ENCODE peak calls at places on chromosomes 6 and 20, in five cellular contexts. One of them, this sample, is unnamed.

GRCh38 chr20:64194269-64194668 is 30.0 kb downstream of the MYT1 start:
- DNase-seq in NT2/D1: no peak
- DNase-seq in IMR-90: no peak
- DNase-seq in skeletal muscle cell: no peak
- DNase-seq in fibroblast of the aortic adventitia: no peak
- DNase-seq in this sample: no peak

GRCh38 chr20:23084282-23084844 is 1.8 kb downstream of the CD93 start:
- DNase-seq in NT2/D1: no peak
- DNase-seq in IMR-90: no peak
- DNase-seq in skeletal muscle cell: no peak
- DNase-seq in fibroblast of the aortic adventitia: no peak
- DNase-seq in this sample: no peak

GRCh38 chr20:62832212-62832922 is 15.5 kb downstream of the COL9A3 start:
- DNase-seq in NT2/D1: peak
- DNase-seq in IMR-90: no peak
- DNase-seq in skeletal muscle cell: no peak
- DNase-seq in fibroblast of the aortic adventitia: no peak
- DNase-seq in this sample: no peak

GRCh38 chr6:116008470-116009229 is 52.0 kb downstream of the FRK start:
- DNase-seq in NT2/D1: no peak
- DNase-seq in IMR-90: peak
- DNase-seq in skeletal muscle cell: peak
- DNase-seq in fibroblast of the aortic adventitia: peak
- DNase-seq in this sample: peak

GRCh38 chr6:165308926-165309731 is at the start of gene C6orf118:
- DNase-seq in NT2/D1: peak
- DNase-seq in IMR-90: peak
- DNase-seq in skeletal muscle cell: peak
- DNase-seq in fibroblast of the aortic adventitia: peak
- DNase-seq in this sample: peak

GRCh38 chr6:136529655-136530054 is 20.6 kb downstream of the MAP7 start:
- DNase-seq in NT2/D1: no peak
- DNase-seq in IMR-90: no peak
- DNase-seq in skeletal muscle cell: no peak
- DNase-seq in fibroblast of the aortic adventitia: no peak
- DNase-seq in this sample: no peak

GRCh38 chr20:10982692-10983091 is 308.9 kb upstream of the JAG1 start:
- DNase-seq in NT2/D1: peak
- DNase-seq in IMR-90: peak
- DNase-seq in skeletal muscle cell: peak
- DNase-seq in fibroblast of the aortic adventitia: peak
- DNase-seq in this sample: peak

GRCh38 chr20:4552075-4552474 is 169.6 kb upstream of the PRND start:
- DNase-seq in NT2/D1: no peak
- DNase-seq in IMR-90: no peak
- DNase-seq in skeletal muscle cell: no peak
- DNase-seq in fibroblast of the aortic adventitia: no peak
- DNase-seq in this sample: no peak

GRCh38 chr6:117602899-117603588 is 733 bp upstream of the GOPC start:
- DNase-seq in NT2/D1: no peak
- DNase-seq in IMR-90: no peak
- DNase-seq in skeletal muscle cell: no peak
- DNase-seq in fibroblast of the aortic adventitia: no peak
- DNase-seq in this sample: no peak

GRCh38 chr6:18640134-18640533 is 253.0 kb downstream of the RNF144B start:
- DNase-seq in NT2/D1: no peak
- DNase-seq in IMR-90: no peak
- DNase-seq in skeletal muscle cell: no peak
- DNase-seq in fibroblast of the aortic adventitia: no peak
- DNase-seq in this sample: no peak

GRCh38 chr6:66508433-66508832 is 801.4 kb upstream of the EYS start:
- DNase-seq in NT2/D1: no peak
- DNase-seq in IMR-90: peak
- DNase-seq in skeletal muscle cell: peak
- DNase-seq in fibroblast of the aortic adventitia: no peak
- DNase-seq in this sample: peak

GRCh38 chr6:111080713-111081112 is 6.6 kb upstream of the SLC16A10 start:
- DNase-seq in NT2/D1: no peak
- DNase-seq in IMR-90: no peak
- DNase-seq in skeletal muscle cell: no peak
- DNase-seq in fibroblast of the aortic adventitia: peak
- DNase-seq in this sample: no peak

GRCh38 chr6:148342146-148343027 is at the start of gene SASH1:
- DNase-seq in NT2/D1: peak
- DNase-seq in IMR-90: peak
- DNase-seq in skeletal muscle cell: no peak
- DNase-seq in fibroblast of the aortic adventitia: peak
- DNase-seq in this sample: peak

GRCh38 chr6:97865612-97866011 is 582.6 kb upstream of the MMS22L start:
- DNase-seq in NT2/D1: no peak
- DNase-seq in IMR-90: no peak
- DNase-seq in skeletal muscle cell: no peak
- DNase-seq in fibroblast of the aortic adventitia: no peak
- DNase-seq in this sample: no peak

GRCh38 chr6:28632326-28632851 is 106.7 kb downstream of the GPX5 start:
- DNase-seq in NT2/D1: no peak
- DNase-seq in IMR-90: no peak
- DNase-seq in skeletal muscle cell: no peak
- DNase-seq in fibroblast of the aortic adventitia: no peak
- DNase-seq in this sample: no peak

GRCh38 chr6:105270511-105270910 is 90.7 kb upstream of the POPDC3 start:
- DNase-seq in NT2/D1: no peak
- DNase-seq in IMR-90: peak
- DNase-seq in skeletal muscle cell: no peak
- DNase-seq in fibroblast of the aortic adventitia: peak
- DNase-seq in this sample: no peak

GRCh38 chr6:140708386-140708785 is 1333.9 kb upstream of the CITED2 start:
- DNase-seq in NT2/D1: no peak
- DNase-seq in IMR-90: no peak
- DNase-seq in skeletal muscle cell: no peak
- DNase-seq in fibroblast of the aortic adventitia: peak
- DNase-seq in this sample: peak

GRCh38 chr6:156946370-156946936 is 169.3 kb downstream of the ARID1B start:
- DNase-seq in NT2/D1: no peak
- DNase-seq in IMR-90: no peak
- DNase-seq in skeletal muscle cell: no peak
- DNase-seq in fibroblast of the aortic adventitia: no peak
- DNase-seq in this sample: peak

GRCh38 chr6:77021778-77022177 is 441.5 kb downstream of the HTR1B start:
- DNase-seq in NT2/D1: no peak
- DNase-seq in IMR-90: no peak
- DNase-seq in skeletal muscle cell: no peak
- DNase-seq in fibroblast of the aortic adventitia: no peak
- DNase-seq in this sample: no peak

GRCh38 chr6:166627875-166628849 is 1.1 kb upstream of the RPS6KA2 start:
- DNase-seq in NT2/D1: no peak
- DNase-seq in IMR-90: peak
- DNase-seq in skeletal muscle cell: no peak
- DNase-seq in fibroblast of the aortic adventitia: peak
- DNase-seq in this sample: peak

GRCh38 chr20:46694484-46694883 is 5.2 kb upstream of the TP53RK start:
- DNase-seq in NT2/D1: no peak
- DNase-seq in IMR-90: peak
- DNase-seq in skeletal muscle cell: no peak
- DNase-seq in fibroblast of the aortic adventitia: peak
- DNase-seq in this sample: peak

GRCh38 chr6:10395946-10396577 is 18.8 kb downstream of the TFAP2A start:
- DNase-seq in NT2/D1: no peak
- DNase-seq in IMR-90: no peak
- DNase-seq in skeletal muscle cell: no peak
- DNase-seq in fibroblast of the aortic adventitia: no peak
- DNase-seq in this sample: no peak

GRCh38 chr6:40443842-40444241 is 143.3 kb downstream of the LRFN2 start:
- DNase-seq in NT2/D1: no peak
- DNase-seq in IMR-90: no peak
- DNase-seq in skeletal muscle cell: no peak
- DNase-seq in fibroblast of the aortic adventitia: no peak
- DNase-seq in this sample: no peak

GRCh38 chr6:80535914-80536565 is 429.6 kb downstream of the BCKDHB start:
- DNase-seq in NT2/D1: no peak
- DNase-seq in IMR-90: peak
- DNase-seq in skeletal muscle cell: peak
- DNase-seq in fibroblast of the aortic adventitia: no peak
- DNase-seq in this sample: peak

GRCh38 chr6:8828376-8828775 is 393.0 kb upstream of the SLC35B3 start:
- DNase-seq in NT2/D1: no peak
- DNase-seq in IMR-90: no peak
- DNase-seq in skeletal muscle cell: no peak
- DNase-seq in fibroblast of the aortic adventitia: no peak
- DNase-seq in this sample: no peak

GRCh38 chr20:24257171-24257570 is 212.3 kb upstream of the SYNDIG1 start:
- DNase-seq in NT2/D1: no peak
- DNase-seq in IMR-90: no peak
- DNase-seq in skeletal muscle cell: no peak
- DNase-seq in fibroblast of the aortic adventitia: no peak
- DNase-seq in this sample: no peak

GRCh38 chr20:55582498-55582897 is 422.8 kb downstream of the CBLN4 start:
- DNase-seq in NT2/D1: no peak
- DNase-seq in IMR-90: no peak
- DNase-seq in skeletal muscle cell: no peak
- DNase-seq in fibroblast of the aortic adventitia: no peak
- DNase-seq in this sample: no peak

GRCh38 chr6:122389704-122390103 is 9.7 kb upstream of the HSF2 start:
- DNase-seq in NT2/D1: no peak
- DNase-seq in IMR-90: peak
- DNase-seq in skeletal muscle cell: no peak
- DNase-seq in fibroblast of the aortic adventitia: no peak
- DNase-seq in this sample: peak

GRCh38 chr6:157622427-157622826 is 200.6 kb upstream of the SNX9 start:
- DNase-seq in NT2/D1: no peak
- DNase-seq in IMR-90: no peak
- DNase-seq in skeletal muscle cell: no peak
- DNase-seq in fibroblast of the aortic adventitia: no peak
- DNase-seq in this sample: no peak

GRCh38 chr20:39458452-39458851 is 496.3 kb downstream of the DHX35 start:
- DNase-seq in NT2/D1: no peak
- DNase-seq in IMR-90: no peak
- DNase-seq in skeletal muscle cell: no peak
- DNase-seq in fibroblast of the aortic adventitia: no peak
- DNase-seq in this sample: no peak

GRCh38 chr20:39464238-39464637 is 502.1 kb downstream of the DHX35 start:
- DNase-seq in NT2/D1: no peak
- DNase-seq in IMR-90: no peak
- DNase-seq in skeletal muscle cell: no peak
- DNase-seq in fibroblast of the aortic adventitia: no peak
- DNase-seq in this sample: no peak

DNA sequence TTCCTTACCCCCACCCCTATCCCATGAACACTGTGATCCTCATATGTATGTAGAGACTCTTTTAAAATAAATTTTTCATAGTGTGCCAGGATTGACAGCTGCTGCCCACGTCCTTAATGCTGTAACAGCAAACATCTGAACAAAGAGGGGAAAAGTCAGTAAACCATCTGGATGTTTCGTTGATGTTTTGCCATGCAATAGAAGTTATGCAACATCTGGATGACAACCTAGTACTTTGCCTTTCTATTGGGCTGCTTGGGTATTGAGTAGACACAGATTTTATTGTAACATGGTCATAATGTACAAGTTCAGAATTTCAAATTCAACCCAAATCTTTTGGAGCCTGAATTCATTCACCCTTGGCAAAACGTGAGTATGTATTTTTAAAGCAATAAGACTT is 500.3 kb downstream of the DHX35 start:
- DNase-seq in NT2/D1: no peak
- DNase-seq in IMR-90: no peak
- DNase-seq in skeletal muscle cell: no peak
- DNase-seq in fibroblast of the aortic adventitia: no peak
- DNase-seq in this sample: no peak
- H3K4me3 ChIP-seq in NT2/D1: no peak
- H3K4me3 ChIP-seq in IMR-90: no peak
- H3K4me3 ChIP-seq in skeletal muscle cell: no peak
- H3K4me3 ChIP-seq in fibroblast of the aortic adventitia: no peak
- H3K4me3 ChIP-seq in this sample: no peak

GRCh38 chr20:53658973-53659372 is 65.3 kb upstream of the ZNF217 start:
- DNase-seq in NT2/D1: no peak
- DNase-seq in IMR-90: no peak
- DNase-seq in skeletal muscle cell: no peak
- DNase-seq in fibroblast of the aortic adventitia: no peak
- DNase-seq in this sample: no peak

GRCh38 chr20:53658327-53658726 is 64.7 kb upstream of the ZNF217 start:
- DNase-seq in NT2/D1: no peak
- DNase-seq in IMR-90: no peak
- DNase-seq in skeletal muscle cell: no peak
- DNase-seq in fibroblast of the aortic adventitia: no peak
- DNase-seq in this sample: no peak

GRCh38 chr20:53660947-53661381 is 67.3 kb upstream of the ZNF217 start:
- DNase-seq in NT2/D1: no peak
- DNase-seq in IMR-90: peak
- DNase-seq in skeletal muscle cell: no peak
- DNase-seq in fibroblast of the aortic adventitia: peak
- DNase-seq in this sample: no peak

GRCh38 chr20:53662595-53662994 is 69.0 kb upstream of the ZNF217 start:
- DNase-seq in NT2/D1: no peak
- DNase-seq in IMR-90: no peak
- DNase-seq in skeletal muscle cell: no peak
- DNase-seq in fibroblast of the aortic adventitia: no peak
- DNase-seq in this sample: no peak

GRCh38 chr20:53660078-53660909 is 66.7 kb upstream of the ZNF217 start:
- DNase-seq in NT2/D1: no peak
- DNase-seq in IMR-90: peak
- DNase-seq in skeletal muscle cell: no peak
- DNase-seq in fibroblast of the aortic adventitia: peak
- DNase-seq in this sample: peak
- H3K4me3 ChIP-seq in NT2/D1: peak
- H3K4me3 ChIP-seq in IMR-90: peak
- H3K4me3 ChIP-seq in skeletal muscle cell: peak
- H3K4me3 ChIP-seq in fibroblast of the aortic adventitia: peak
- H3K4me3 ChIP-seq in this sample: no peak

GRCh38 chr6:25962368-25963127 is at the start of gene TRIM38:
- DNase-seq in NT2/D1: no peak
- DNase-seq in IMR-90: peak
- DNase-seq in skeletal muscle cell: peak
- DNase-seq in fibroblast of the aortic adventitia: peak
- DNase-seq in this sample: peak

GRCh38 chr6:25960689-25961088 is 1.9 kb upstream of the TRIM38 start:
- DNase-seq in NT2/D1: no peak
- DNase-seq in IMR-90: no peak
- DNase-seq in skeletal muscle cell: no peak
- DNase-seq in fibroblast of the aortic adventitia: no peak
- DNase-seq in this sample: no peak

GRCh38 chr6:25961619-25962367 is 809 bp upstream of the TRIM38 start:
- DNase-seq in NT2/D1: no peak
- DNase-seq in IMR-90: no peak
- DNase-seq in skeletal muscle cell: no peak
- DNase-seq in fibroblast of the aortic adventitia: peak
- DNase-seq in this sample: no peak

GRCh38 chr6:25966707-25967106 is 4.1 kb downstream of the TRIM38 start:
- DNase-seq in NT2/D1: no peak
- DNase-seq in IMR-90: no peak
- DNase-seq in skeletal muscle cell: no peak
- DNase-seq in fibroblast of the aortic adventitia: no peak
- DNase-seq in this sample: no peak

GRCh38 chr6:25963426-25964123 is 973 bp downstream of the TRIM38 start:
- DNase-seq in NT2/D1: no peak
- DNase-seq in IMR-90: peak
- DNase-seq in skeletal muscle cell: no peak
- DNase-seq in fibroblast of the aortic adventitia: peak
- DNase-seq in this sample: peak
- H3K4me3 ChIP-seq in NT2/D1: no peak
- H3K4me3 ChIP-seq in IMR-90: peak
- H3K4me3 ChIP-seq in skeletal muscle cell: peak
- H3K4me3 ChIP-seq in fibroblast of the aortic adventitia: peak
- H3K4me3 ChIP-seq in this sample: peak

GRCh38 chr6:31945507-31946369 is at the start of gene CFB:
- DNase-seq in NT2/D1: no peak
- DNase-seq in IMR-90: peak
- DNase-seq in skeletal muscle cell: no peak
- DNase-seq in fibroblast of the aortic adventitia: peak
- DNase-seq in this sample: peak
- H3K4me3 ChIP-seq in NT2/D1: no peak
- H3K4me3 ChIP-seq in IMR-90: peak
- H3K4me3 ChIP-seq in skeletal muscle cell: no peak
- H3K4me3 ChIP-seq in fibroblast of the aortic adventitia: peak
- H3K4me3 ChIP-seq in this sample: peak